ENCODE peak calls at places on chromosomes 11 and 22, in four cellular contexts. One of them, this sample, is unnamed.

GRCh38 chr22:44628856-44629255 is 73.1 kb upstream of the PRR5 start:
- DNase-seq in stimulated activated naive CD8-positive, alpha-beta T cell treated with anti-CD3 and anti-CD28 coated beads, Interleukin-15, Interleukin-2, amounts not matched to agents 100 U/mL and 50 U/mL, for 24 hours: no peak
- DNase-seq in stimulated activated CD4-positive, alpha-beta T cell treated with anti-CD3 and anti-CD28 coated beads, Interleukin-15, amount 100 ng/mL, for 24 hours: no peak
- DNase-seq in activated CD8-positive, alpha-beta memory T cell treated with anti-CD3 and anti-CD28 coated beads for 1 hour: no peak
- DNase-seq in this sample: no peak

GRCh38 chr11:33779849-33780528 is 5.7 kb upstream of the FBXO3 start:
- DNase-seq in activated CD8-positive, alpha-beta memory T cell treated with anti-CD3 and anti-CD28 coated beads for 1 hour: no peak
- DNase-seq in stimulated activated CD4-positive, alpha-beta T cell treated with anti-CD3 and anti-CD28 coated beads, Interleukin-15, amount 100 ng/mL, for 24 hours: no peak
- DNase-seq in stimulated activated naive CD8-positive, alpha-beta T cell treated with anti-CD3 and anti-CD28 coated beads, Interleukin-15, Interleukin-2, amounts not matched to agents 100 U/mL and 50 U/mL, for 24 hours: no peak
- DNase-seq in this sample: no peak

GRCh38 chr11:31383116-31383515 is 13.5 kb downstream of the DNAJC24 start:
- DNase-seq in stimulated activated naive CD8-positive, alpha-beta T cell treated with anti-CD3 and anti-CD28 coated beads, Interleukin-15, Interleukin-2, amounts not matched to agents 100 U/mL and 50 U/mL, for 24 hours: no peak
- DNase-seq in activated CD8-positive, alpha-beta memory T cell treated with anti-CD3 and anti-CD28 coated beads for 1 hour: no peak
- DNase-seq in stimulated activated CD4-positive, alpha-beta T cell treated with anti-CD3 and anti-CD28 coated beads, Interleukin-15, amount 100 ng/mL, for 24 hours: no peak
- DNase-seq in this sample: no peak

GRCh38 chr11:19499999-19500398 is 212.6 kb upstream of the NAV2 start:
- DNase-seq in stimulated activated CD4-positive, alpha-beta T cell treated with anti-CD3 and anti-CD28 coated beads, Interleukin-15, amount 100 ng/mL, for 24 hours: no peak
- DNase-seq in activated CD8-positive, alpha-beta memory T cell treated with anti-CD3 and anti-CD28 coated beads for 1 hour: no peak
- DNase-seq in stimulated activated naive CD8-positive, alpha-beta T cell treated with anti-CD3 and anti-CD28 coated beads, Interleukin-15, Interleukin-2, amounts not matched to agents 100 U/mL and 50 U/mL, for 24 hours: no peak
- DNase-seq in this sample: no peak

GRCh38 chr11:30917859-30918478 is 331.8 kb upstream of the MPPED2 start:
- DNase-seq in stimulated activated CD4-positive, alpha-beta T cell treated with anti-CD3 and anti-CD28 coated beads, Interleukin-15, amount 100 ng/mL, for 24 hours: peak
- DNase-seq in activated CD8-positive, alpha-beta memory T cell treated with anti-CD3 and anti-CD28 coated beads for 1 hour: no peak
- DNase-seq in stimulated activated naive CD8-positive, alpha-beta T cell treated with anti-CD3 and anti-CD28 coated beads, Interleukin-15, Interleukin-2, amounts not matched to agents 100 U/mL and 50 U/mL, for 24 hours: no peak
- DNase-seq in this sample: peak

GRCh38 chr22:22507743-22508273 is 734 bp downstream of the ZNF280B start:
- DNase-seq in stimulated activated naive CD8-positive, alpha-beta T cell treated with anti-CD3 and anti-CD28 coated beads, Interleukin-15, Interleukin-2, amounts not matched to agents 100 U/mL and 50 U/mL, for 24 hours: no peak
- DNase-seq in stimulated activated CD4-positive, alpha-beta T cell treated with anti-CD3 and anti-CD28 coated beads, Interleukin-15, amount 100 ng/mL, for 24 hours: no peak
- DNase-seq in activated CD8-positive, alpha-beta memory T cell treated with anti-CD3 and anti-CD28 coated beads for 1 hour: no peak
- DNase-seq in this sample: no peak

GRCh38 chr22:48882636-48883200 is 945.0 kb downstream of the BRD1 start:
- DNase-seq in stimulated activated naive CD8-positive, alpha-beta T cell treated with anti-CD3 and anti-CD28 coated beads, Interleukin-15, Interleukin-2, amounts not matched to agents 100 U/mL and 50 U/mL, for 24 hours: no peak
- DNase-seq in stimulated activated CD4-positive, alpha-beta T cell treated with anti-CD3 and anti-CD28 coated beads, Interleukin-15, amount 100 ng/mL, for 24 hours: no peak
- DNase-seq in activated CD8-positive, alpha-beta memory T cell treated with anti-CD3 and anti-CD28 coated beads for 1 hour: no peak
- DNase-seq in this sample: no peak

GRCh38 chr11:75576017-75576416 is 14.0 kb downstream of the SERPINH1 start:
- DNase-seq in stimulated activated CD4-positive, alpha-beta T cell treated with anti-CD3 and anti-CD28 coated beads, Interleukin-15, amount 100 ng/mL, for 24 hours: no peak
- DNase-seq in activated CD8-positive, alpha-beta memory T cell treated with anti-CD3 and anti-CD28 coated beads for 1 hour: no peak
- DNase-seq in stimulated activated naive CD8-positive, alpha-beta T cell treated with anti-CD3 and anti-CD28 coated beads, Interleukin-15, Interleukin-2, amounts not matched to agents 100 U/mL and 50 U/mL, for 24 hours: no peak
- DNase-seq in this sample: no peak

GRCh38 chr22:23696326-23696851 is 5.6 kb downstream of the RGL4 start:
- DNase-seq in stimulated activated CD4-positive, alpha-beta T cell treated with anti-CD3 and anti-CD28 coated beads, Interleukin-15, amount 100 ng/mL, for 24 hours: peak
- DNase-seq in stimulated activated naive CD8-positive, alpha-beta T cell treated with anti-CD3 and anti-CD28 coated beads, Interleukin-15, Interleukin-2, amounts not matched to agents 100 U/mL and 50 U/mL, for 24 hours: peak
- DNase-seq in activated CD8-positive, alpha-beta memory T cell treated with anti-CD3 and anti-CD28 coated beads for 1 hour: peak
- DNase-seq in this sample: no peak

GRCh38 chr11:119592642-119593041 is 136.4 kb downstream of the NECTIN1 start:
- DNase-seq in stimulated activated CD4-positive, alpha-beta T cell treated with anti-CD3 and anti-CD28 coated beads, Interleukin-15, amount 100 ng/mL, for 24 hours: no peak
- DNase-seq in stimulated activated naive CD8-positive, alpha-beta T cell treated with anti-CD3 and anti-CD28 coated beads, Interleukin-15, Interleukin-2, amounts not matched to agents 100 U/mL and 50 U/mL, for 24 hours: no peak
- DNase-seq in activated CD8-positive, alpha-beta memory T cell treated with anti-CD3 and anti-CD28 coated beads for 1 hour: no peak
- DNase-seq in this sample: no peak

GRCh38 chr11:117815262-117815803 is 9.2 kb downstream of the FXYD2 start:
- DNase-seq in activated CD8-positive, alpha-beta memory T cell treated with anti-CD3 and anti-CD28 coated beads for 1 hour: peak
- DNase-seq in stimulated activated naive CD8-positive, alpha-beta T cell treated with anti-CD3 and anti-CD28 coated beads, Interleukin-15, Interleukin-2, amounts not matched to agents 100 U/mL and 50 U/mL, for 24 hours: peak
- DNase-seq in stimulated activated CD4-positive, alpha-beta T cell treated with anti-CD3 and anti-CD28 coated beads, Interleukin-15, amount 100 ng/mL, for 24 hours: peak
- DNase-seq in this sample: no peak

GRCh38 chr11:111694851-111695250 is 71.3 kb downstream of the PPP2R1B start:
- DNase-seq in activated CD8-positive, alpha-beta memory T cell treated with anti-CD3 and anti-CD28 coated beads for 1 hour: no peak
- DNase-seq in stimulated activated CD4-positive, alpha-beta T cell treated with anti-CD3 and anti-CD28 coated beads, Interleukin-15, amount 100 ng/mL, for 24 hours: no peak
- DNase-seq in stimulated activated naive CD8-positive, alpha-beta T cell treated with anti-CD3 and anti-CD28 coated beads, Interleukin-15, Interleukin-2, amounts not matched to agents 100 U/mL and 50 U/mL, for 24 hours: no peak
- DNase-seq in this sample: no peak

GRCh38 chr11:57777969-57778317 is 16.3 kb downstream of the CTNND1 start:
- DNase-seq in stimulated activated CD4-positive, alpha-beta T cell treated with anti-CD3 and anti-CD28 coated beads, Interleukin-15, amount 100 ng/mL, for 24 hours: no peak
- DNase-seq in stimulated activated naive CD8-positive, alpha-beta T cell treated with anti-CD3 and anti-CD28 coated beads, Interleukin-15, Interleukin-2, amounts not matched to agents 100 U/mL and 50 U/mL, for 24 hours: no peak
- DNase-seq in activated CD8-positive, alpha-beta memory T cell treated with anti-CD3 and anti-CD28 coated beads for 1 hour: no peak
- DNase-seq in this sample: no peak

GRCh38 chr11:122234257-122234656 is 118.2 kb upstream of the BLID start:
- DNase-seq in stimulated activated naive CD8-positive, alpha-beta T cell treated with anti-CD3 and anti-CD28 coated beads, Interleukin-15, Interleukin-2, amounts not matched to agents 100 U/mL and 50 U/mL, for 24 hours: no peak
- DNase-seq in stimulated activated CD4-positive, alpha-beta T cell treated with anti-CD3 and anti-CD28 coated beads, Interleukin-15, amount 100 ng/mL, for 24 hours: no peak
- DNase-seq in activated CD8-positive, alpha-beta memory T cell treated with anti-CD3 and anti-CD28 coated beads for 1 hour: no peak
- DNase-seq in this sample: no peak

GRCh38 chr11:109697140-109697843 is 275.3 kb downstream of the C11orf87 start:
- DNase-seq in activated CD8-positive, alpha-beta memory T cell treated with anti-CD3 and anti-CD28 coated beads for 1 hour: no peak
- DNase-seq in stimulated activated CD4-positive, alpha-beta T cell treated with anti-CD3 and anti-CD28 coated beads, Interleukin-15, amount 100 ng/mL, for 24 hours: no peak
- DNase-seq in stimulated activated naive CD8-positive, alpha-beta T cell treated with anti-CD3 and anti-CD28 coated beads, Interleukin-15, Interleukin-2, amounts not matched to agents 100 U/mL and 50 U/mL, for 24 hours: no peak
- DNase-seq in this sample: peak

GRCh38 chr11:2804701-2805387 is 80.7 kb downstream of the CDKN1C start:
- DNase-seq in stimulated activated naive CD8-positive, alpha-beta T cell treated with anti-CD3 and anti-CD28 coated beads, Interleukin-15, Interleukin-2, amounts not matched to agents 100 U/mL and 50 U/mL, for 24 hours: no peak
- DNase-seq in activated CD8-positive, alpha-beta memory T cell treated with anti-CD3 and anti-CD28 coated beads for 1 hour: no peak
- DNase-seq in stimulated activated CD4-positive, alpha-beta T cell treated with anti-CD3 and anti-CD28 coated beads, Interleukin-15, amount 100 ng/mL, for 24 hours: no peak
- DNase-seq in this sample: no peak

GRCh38 chr11:61082931-61083531 is 19.3 kb upstream of the CD5 start:
- DNase-seq in stimulated activated CD4-positive, alpha-beta T cell treated with anti-CD3 and anti-CD28 coated beads, Interleukin-15, amount 100 ng/mL, for 24 hours: peak
- DNase-seq in stimulated activated naive CD8-positive, alpha-beta T cell treated with anti-CD3 and anti-CD28 coated beads, Interleukin-15, Interleukin-2, amounts not matched to agents 100 U/mL and 50 U/mL, for 24 hours: peak
- DNase-seq in activated CD8-positive, alpha-beta memory T cell treated with anti-CD3 and anti-CD28 coated beads for 1 hour: no peak
- DNase-seq in this sample: no peak